ENCODE peak calls at places on chromosomes 2 and 18, in four cellular contexts. T, U, H and W are unnamed samples.
A peak's percentile ranks its signal among the peaks of the same experiment; 100 is the strongest.

GRCh38 chr2:24984912-24985311 is 13.2 kb upstream of the DNAJC27 start:
- DNase-seq in T (no peak), U (peak; percentile 32), H (peak; percentile 18), W (peak; percentile 11)

GRCh38 chr2:36380624-36381481 is 25.3 kb downstream of the CRIM1 start:
- DNase-seq in T (peak; percentile 39), U (no peak), H (peak; percentile 65), W (peak; percentile 33)

GRCh38 chr2:1784087-1784486 is 39.8 kb upstream of the PXDN start:
- DNase-seq in T (peak; percentile 52), U (no peak), H (no peak), W (peak; percentile 6)

GRCh38 chr2:227462463-227462951 is 9.4 kb upstream of the AGFG1 start:
- DNase-seq in T (no peak), U (no peak), H (no peak), W (no peak)

GRCh38 chr2:50476174-50476573 is 555.8 kb downstream of the NRXN1 start:
- DNase-seq in T (no peak), U (no peak), H (no peak), W (no peak)

GRCh38 chr2:127220807-127221527 is 868 bp upstream of the CYP27C1 start:
- DNase-seq in T (peak; percentile 22), U (no peak), H (no peak), W (no peak)

GRCh38 chr2:129925381-129925780 is 54.1 kb upstream of the RAB6C start:
- DNase-seq in T (no peak), U (no peak), H (no peak), W (no peak)

GRCh38 chr2:54673501-54673998 is 49.9 kb upstream of the EML6 start:
- DNase-seq in T (no peak), U (peak; percentile 92), H (peak; percentile 79), W (peak; percentile 72)

GRCh38 chr2:140695163-140695562 is 1435.7 kb downstream of the LRP1B start:
- DNase-seq in T (peak; percentile 95), U (no peak), H (no peak), W (peak; percentile 76)

GRCh38 chr2:122481717-122482116 is 726.3 kb downstream of the TSN start:
- DNase-seq in T (no peak), U (no peak), H (no peak), W (no peak)

GRCh38 chr18:3675994-3676393 is 226.0 kb downstream of the TGIF1 start:
- DNase-seq in T (no peak), U (no peak), H (no peak), W (no peak)

GRCh38 chr18:44828080-44828479 is 147.4 kb downstream of the SETBP1 start:
- DNase-seq in T (no peak), U (peak; percentile 23), H (no peak), W (no peak)

GRCh38 chr2:23009545-23010149 is 375.3 kb upstream of the KLHL29 start:
- DNase-seq in T (peak; percentile 1), U (peak; percentile 43), H (peak; percentile 9), W (peak; percentile 58)

GRCh38 chr2:30611572-30611971 is 164.5 kb downstream of the LCLAT1 start:
- DNase-seq in T (peak; percentile 42), U (no peak), H (no peak), W (peak; percentile 24)

GRCh38 chr2:207126724-207127314 is 38.9 kb downstream of the KLF7 start:
- DNase-seq in T (peak; percentile 67), U (no peak), H (no peak), W (peak; percentile 73)

GRCh38 chr2:172103471-172104292 is 982 bp upstream of the DLX2 start:
- DNase-seq in T (peak; percentile 94), U (no peak), H (peak; percentile 83), W (peak; percentile 86)
- H3K4me3 ChIP-seq in T (peak overlapping the region; percentile 50), U (no peak overlapping the region), H (no peak overlapping the region), W (peak overlapping the region; percentile 57)

DNA sequence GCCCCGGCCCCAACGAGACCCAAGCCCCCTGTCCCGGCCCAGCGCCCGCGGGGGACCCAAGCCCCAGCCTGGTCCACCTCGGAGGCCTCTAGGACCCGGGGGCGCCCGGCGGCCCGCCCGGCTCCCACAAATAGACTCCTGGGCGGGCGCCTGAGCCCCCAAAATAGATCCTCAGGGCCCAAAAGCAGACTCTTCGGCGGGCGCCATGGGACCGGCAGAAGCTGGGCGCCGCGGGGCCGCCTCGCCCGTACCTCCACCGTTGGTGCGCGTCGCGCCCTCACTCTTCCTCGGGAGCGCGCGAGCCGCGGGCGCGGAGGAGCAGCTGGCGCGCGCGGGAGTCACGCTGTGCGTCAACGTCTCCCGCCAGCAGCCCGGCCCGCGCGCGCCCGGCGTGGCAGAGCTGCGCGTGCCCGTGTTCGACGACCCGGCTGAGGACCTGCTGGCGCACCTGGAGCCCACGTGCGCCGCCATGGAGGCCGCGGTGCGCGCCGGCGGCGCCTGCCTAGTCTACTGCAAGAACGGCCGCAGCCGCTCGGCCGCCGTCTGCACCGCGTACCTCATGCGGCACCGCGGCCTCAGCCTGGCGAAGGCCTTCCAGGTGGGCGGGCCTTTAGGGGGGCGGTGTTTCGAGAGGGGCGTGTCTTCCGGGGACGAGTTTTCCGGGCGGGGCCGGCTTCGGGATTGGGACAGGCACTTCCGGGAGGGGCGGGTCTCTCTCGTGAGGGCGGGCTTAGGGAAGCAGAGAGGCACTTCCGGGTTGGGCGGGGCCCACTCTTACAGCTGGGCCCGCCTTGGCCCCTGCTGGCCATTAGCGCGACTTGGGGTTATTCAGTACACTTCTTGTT is 545 bp downstream of the DUSP28 start:
- DNase-seq in T (peak; percentile 99), U (peak; percentile 99), H (peak; percentile 100), W (peak; percentile 96)
- TF ChIP-seq CTCF in T (no peak), U (no peak), H (peak; percentile 68), W (peak; percentile 18)

DNA sequence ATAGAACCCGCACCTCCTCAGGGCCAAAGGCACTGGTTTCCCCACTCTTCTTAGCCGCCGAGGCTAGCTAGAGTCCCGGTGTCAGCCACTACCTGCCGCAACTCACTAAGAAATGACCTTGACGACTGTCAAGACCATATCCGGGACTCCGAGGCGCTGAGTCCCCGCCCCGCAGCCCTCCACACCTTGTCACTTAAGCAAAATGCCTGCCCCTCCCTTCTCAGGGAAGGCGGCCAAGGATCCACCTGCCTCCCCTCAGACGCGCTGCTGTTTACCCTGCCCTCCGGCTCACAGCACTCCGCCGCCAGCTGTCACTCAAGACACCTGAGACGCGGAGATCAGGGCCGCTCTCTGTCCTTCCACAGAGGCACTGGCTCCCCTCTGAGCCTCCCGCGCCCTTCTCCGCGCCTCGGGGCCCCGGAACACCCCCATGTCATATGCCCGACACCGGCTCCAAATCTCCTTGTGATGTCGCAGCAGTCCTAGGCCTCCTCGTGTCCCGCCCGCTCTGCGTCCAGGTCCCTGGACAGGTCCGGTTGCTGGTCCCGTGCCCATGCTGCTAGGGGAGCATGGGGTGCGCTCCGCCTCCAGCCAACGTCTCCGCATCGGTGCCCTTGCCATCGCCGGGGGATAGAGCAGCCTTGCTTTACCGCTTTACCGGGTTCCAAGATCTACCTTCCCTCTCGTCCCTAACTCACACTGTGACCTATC is 32.5 kb upstream of the REG3G start:
- DNase-seq in T (no peak), U (no peak), H (peak; percentile 55), W (no peak)
- H3K4me3 ChIP-seq in T (no peak overlapping the region), U (no peak overlapping the region), H (no peak overlapping the region), W (no peak overlapping the region)

GRCh38 chr2:55888941-55889340 is 34.6 kb downstream of the EFEMP1 start:
- DNase-seq in T (peak; percentile 52), U (no peak), H (no peak), W (peak; percentile 87)

GRCh38 chr2:55885944-55886281 is 37.7 kb downstream of the EFEMP1 start:
- DNase-seq in T (no peak), U (no peak), H (no peak), W (no peak)

GRCh38 chr2:55885129-55885943 is 38.2 kb downstream of the EFEMP1 start:
- DNase-seq in T (peak; percentile 89), U (no peak), H (no peak), W (peak; percentile 96)

GRCh38 chr2:55887906-55888625 is 35.5 kb downstream of the EFEMP1 start:
- DNase-seq in T (peak; percentile 88), U (no peak), H (no peak), W (peak; percentile 99)

GRCh38 chr2:55887351-55887750 is 36.2 kb downstream of the EFEMP1 start:
- DNase-seq in T (peak; percentile 66), U (no peak), H (no peak), W (peak; percentile 50)
- TF ChIP-seq CTCF in T (no peak), U (no peak), H (no peak), W (no peak)

DNA sequence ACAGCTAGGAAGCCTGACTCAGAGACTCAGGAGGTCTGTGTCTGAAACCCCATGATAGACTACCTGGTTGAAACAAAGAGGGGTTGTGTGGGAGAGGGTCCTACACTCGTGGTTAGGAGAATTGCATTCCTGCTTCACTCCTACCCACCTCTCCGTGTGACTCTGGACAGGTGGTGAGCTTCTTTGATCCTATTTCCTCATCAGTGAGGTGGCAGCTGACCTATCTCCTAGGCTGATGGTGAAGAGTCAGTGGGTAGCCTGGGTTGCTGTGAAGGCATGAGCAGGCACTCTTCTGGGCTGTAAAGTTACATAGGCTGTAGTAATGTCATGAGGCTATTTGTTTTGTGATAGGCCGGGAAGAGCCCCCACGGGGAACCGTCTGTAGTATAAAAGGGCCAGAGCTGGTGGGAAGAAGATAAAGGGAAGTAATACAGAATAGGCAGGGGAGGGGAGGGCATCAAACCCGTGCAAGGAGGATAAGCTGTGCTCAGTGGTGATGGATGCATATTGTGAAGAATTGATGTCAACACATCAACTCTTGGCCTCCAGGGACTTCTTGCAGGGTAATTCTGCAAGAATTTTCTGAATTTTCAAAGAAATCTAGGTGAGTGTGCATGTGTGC is 83.9 kb downstream of the TMEM247 start:
- DNase-seq in T (no peak), U (no peak), H (no peak), W (no peak)
- H3K4me3 ChIP-seq in T (no peak overlapping the region), U (no peak overlapping the region), H (no peak overlapping the region), W (no peak overlapping the region)

GRCh38 chr2:68031546-68032160 is 31.2 kb downstream of the C1D start:
- DNase-seq in T (peak; percentile 80), U (no peak), H (no peak), W (peak; percentile 70)
- TF ChIP-seq CTCF in T (peak; percentile 26), U (no peak), H (peak; percentile 59), W (peak; percentile 60)

DNA sequence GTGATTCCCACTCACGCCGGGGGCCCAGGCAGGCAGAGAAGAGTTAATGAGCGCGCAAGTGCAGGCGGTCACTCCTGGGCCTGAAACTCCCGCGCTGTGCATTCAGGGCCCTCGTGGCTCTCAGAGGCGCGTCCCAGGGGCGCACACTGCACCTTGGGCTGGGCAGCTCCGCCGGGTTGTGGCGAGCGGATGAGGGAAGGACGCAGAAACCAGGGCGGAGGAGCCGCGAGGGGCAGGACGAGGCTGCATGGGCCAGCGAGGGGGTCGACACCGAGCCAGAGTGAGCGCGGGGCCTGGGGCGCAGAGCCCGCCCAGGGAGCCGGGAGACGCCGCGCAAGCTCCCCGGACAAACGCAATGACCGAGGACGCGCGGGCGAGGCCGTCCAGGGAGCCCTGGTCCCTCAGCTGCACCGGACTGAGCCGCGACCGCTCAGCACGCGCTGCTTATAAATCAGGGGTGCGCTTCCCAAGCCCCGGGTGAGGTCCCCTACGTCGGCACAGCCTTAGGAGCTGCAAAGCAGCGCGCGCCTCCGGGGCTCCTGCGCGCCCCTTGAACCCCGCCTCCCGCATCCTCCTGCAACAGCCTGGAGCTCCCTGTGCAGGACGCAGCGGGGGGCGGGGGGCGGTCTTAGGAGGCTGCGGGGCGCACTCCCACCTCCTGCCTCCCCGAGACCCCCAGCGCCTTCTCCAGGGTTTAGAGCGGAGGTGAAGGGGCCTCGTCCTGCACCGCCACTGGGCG is 180.2 kb upstream of the ALKAL2 start:
- DNase-seq in T (no peak), U (no peak), H (no peak), W (no peak)
- H3K4me3 ChIP-seq in T (no peak overlapping the region), U (no peak overlapping the region), H (no peak overlapping the region), W (no peak overlapping the region)

GRCh38 chr2:61469424-61470121 is 1.3 kb downstream of the USP34 start:
- DNase-seq in T (peak; percentile 37), U (no peak), H (no peak), W (peak; percentile 15)
- TF ChIP-seq CTCF in T (no peak), U (no peak), H (no peak), W (no peak)